ENCODE peak calls at places on chromosomes 4 and X, in nine cellular contexts. O, A, S, I, L, Z, J, V and C are unnamed samples.

GRCh38 chr4:148017801-148018200 is 285.9 kb downstream of the ARHGAP10 start:
- DNase-seq in O (no peak), Z (no peak), I (no peak), S (no peak), A (no peak), J (peak; percentile 21), L (no peak), V (no peak), C (no peak)

GRCh38 chr4:6538586-6538985 is 36.4 kb upstream of the MAN2B2 start:
- DNase-seq in I (no peak), L (no peak), O (no peak), Z (no peak), S (no peak), A (no peak), J (no peak), V (no peak), C (no peak)

GRCh38 chr4:4673070-4673469 is 131.2 kb upstream of the STX18 start:
- DNase-seq in V (peak; percentile 44), A (peak; percentile 56), O (peak; percentile 99), L (peak; percentile 83), Z (no peak), J (peak; percentile 34), S (peak; percentile 56), I (peak; percentile 36), C (no peak)

GRCh38 chrX:93985621-93986020 is 311.6 kb downstream of the FAM133A start:
- DNase-seq in O (no peak), S (no peak), J (no peak), L (no peak), I (no peak), V (no peak), A (no peak), Z (peak; percentile 32), C (no peak)

GRCh38 chr4:183312841-183313240 is 7.2 kb downstream of the CLDN22 start:
- DNase-seq in J (no peak), O (no peak), L (no peak), Z (no peak), A (no peak), I (no peak), S (no peak), V (no peak), C (no peak)

GRCh38 chr4:165537028-165537648 is 158.3 kb downstream of the CPE start:
- DNase-seq in J (peak; percentile 12), O (no peak), I (peak; percentile 53), A (peak; percentile 65), V (peak; percentile 32), S (peak; percentile 79), L (peak; percentile 27), Z (peak; percentile 37), C (no peak)

GRCh38 chr4:128601992-128602695 is 207.4 kb upstream of the JADE1 start:
- DNase-seq in J (peak; percentile 53), I (peak; percentile 74), V (no peak), Z (no peak), S (no peak), A (peak; percentile 56), L (no peak), O (no peak), C (no peak)

GRCh38 chr4:119490335-119490734 is 138.3 kb downstream of the PDE5A start:
- DNase-seq in A (peak; percentile 66), L (no peak), Z (no peak), S (peak; percentile 53), J (no peak), O (peak; percentile 63), I (peak; percentile 45), V (no peak), C (no peak)

GRCh38 chr4:142396279-142396678 is 449.8 kb downstream of the INPP4B start:
- DNase-seq in J (peak; percentile 62), I (peak; percentile 37), L (no peak), O (no peak), S (no peak), Z (peak; percentile 73), V (no peak), A (peak; percentile 33), C (no peak)

GRCh38 chr4:7276538-7276937 is 84.2 kb downstream of the SORCS2 start:
- DNase-seq in A (no peak), Z (no peak), V (no peak), I (no peak), L (no peak), J (no peak), S (no peak), O (no peak), C (no peak)

GRCh38 chr4:1540601-1541375 is 134.5 kb upstream of the NKX1-1 start:
- DNase-seq in L (no peak), V (no peak), S (no peak), A (no peak), Z (no peak), J (no peak), I (no peak), O (no peak), C (no peak)

GRCh38 chrX:130340271-130340670 is 552 bp downstream of the SLC25A14 start:
- DNase-seq in V (no peak), S (no peak), A (no peak), J (no peak), I (peak; percentile 0), O (no peak), Z (no peak), L (no peak), C (no peak)

GRCh38 chr4:44186850-44187246 is 261.8 kb downstream of the KCTD8 start:
- DNase-seq in A (no peak), Z (no peak), J (peak; percentile 7), O (no peak), I (no peak), V (no peak), S (no peak), L (no peak), C (no peak)

GRCh38 chr4:109701566-109702399 is 1.5 kb downstream of the CASP6 start:
- DNase-seq in Z (peak; percentile 9), V (no peak), I (peak; percentile 1), L (no peak), O (peak; percentile 73), A (peak; percentile 7), J (no peak), S (peak; percentile 57), C (no peak)

GRCh38 chr4:37324526-37324925 is 80.0 kb downstream of the NWD2 start:
- DNase-seq in I (no peak), J (no peak), O (no peak), L (no peak), V (no peak), A (no peak), S (no peak), Z (no peak), C (no peak)

GRCh38 chr4:19473569-19473968 is 778.1 kb upstream of the SLIT2 start:
- DNase-seq in O (no peak), A (peak; percentile 13), S (no peak), J (no peak), L (no peak), Z (no peak), V (no peak), I (no peak), C (no peak)

GRCh38 chr4:123546123-123546654 is 149.6 kb downstream of the SPRY1 start:
- DNase-seq in I (no peak), A (no peak), J (no peak), L (no peak), V (peak; percentile 25), S (no peak), Z (no peak), O (no peak), C (no peak)
- H3K9ac ChIP-seq in I (no peak overlapping the region), A (no peak overlapping the region), J (no peak overlapping the region), L (no peak overlapping the region), V (no peak overlapping the region), S (no peak overlapping the region), Z (no peak overlapping the region), O (no peak overlapping the region), C (no peak overlapping the region)

DNA sequence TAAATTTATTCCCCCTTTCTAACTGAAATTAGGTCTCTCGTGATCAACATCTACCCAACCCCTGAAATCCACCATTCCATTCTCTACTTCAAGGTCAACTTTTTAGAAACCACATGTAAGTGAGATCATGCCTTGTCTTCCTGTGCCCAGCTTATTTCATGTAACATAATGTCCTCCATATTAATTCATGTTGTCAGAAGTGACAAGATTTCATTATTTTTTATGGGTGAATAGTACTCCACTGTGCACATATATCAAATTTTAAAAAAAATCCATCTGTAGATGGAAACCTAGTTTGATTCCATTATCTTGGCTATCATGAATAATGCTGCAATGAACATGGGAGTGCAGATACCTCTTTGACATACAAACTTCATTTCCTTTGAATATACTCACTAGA is 1.5 kb downstream of the PPID start:
- DNase-seq in S (no peak), V (no peak), J (no peak), I (no peak), Z (no peak), L (no peak), O (no peak), A (no peak), C (no peak)
- H3K9ac ChIP-seq in S (peak overlapping the region; percentile 95), V (no peak overlapping the region), J (no peak overlapping the region), I (peak overlapping the region; percentile 95), Z (no peak overlapping the region), L (no peak overlapping the region), O (peak overlapping the region; percentile 87), A (no peak overlapping the region), C (no peak overlapping the region)

DNA sequence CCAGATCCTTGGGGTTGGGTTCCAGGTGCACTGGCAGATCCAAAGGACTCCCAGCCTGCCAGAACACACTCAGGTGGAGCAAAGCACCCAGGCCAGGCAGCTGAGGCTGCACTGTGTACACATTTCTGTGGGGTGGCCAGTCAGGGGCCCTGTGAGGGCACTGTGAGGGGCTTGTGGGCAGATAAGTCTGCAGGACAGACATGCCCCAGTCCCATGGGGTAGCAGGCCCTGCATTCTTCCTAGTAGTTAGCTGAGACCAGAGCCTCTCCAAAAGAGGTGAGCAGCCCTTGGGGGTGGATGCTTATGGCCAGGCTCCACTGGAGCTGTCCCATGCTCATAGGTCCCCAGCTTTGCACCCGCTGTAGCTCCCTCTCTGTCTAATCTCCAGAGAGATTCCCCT is 7.6 kb downstream of the ETDB start:
- DNase-seq in A (no peak), S (no peak), I (no peak), Z (no peak), O (no peak), V (no peak), J (no peak), L (no peak), C (no peak)
- H3K9ac ChIP-seq in A (no peak overlapping the region), S (no peak overlapping the region), I (no peak overlapping the region), Z (no peak overlapping the region), O (no peak overlapping the region), V (no peak overlapping the region), J (no peak overlapping the region), L (no peak overlapping the region), C (no peak overlapping the region)

GRCh38 chr4:94451669-94452475 is at the start of gene PDLIM5:
- DNase-seq in L (peak; percentile 80), A (peak; percentile 86), Z (peak; percentile 96), V (peak; percentile 98), J (peak; percentile 73), O (peak; percentile 98), S (peak; percentile 97), I (peak; percentile 91), C (peak; percentile 66)

GRCh38 chr4:94452476-94453300 is 946 bp downstream of the PDLIM5 start:
- DNase-seq in I (peak; percentile 88), Z (peak; percentile 83), V (peak; percentile 54), A (peak; percentile 90), O (peak; percentile 89), J (peak; percentile 82), S (peak; percentile 70), L (peak; percentile 40), C (no peak)

GRCh38 chr4:94454405-94454804 is 2.7 kb downstream of the PDLIM5 start:
- DNase-seq in L (no peak), Z (peak; percentile 62), I (peak; percentile 45), O (no peak), A (no peak), V (no peak), S (no peak), J (no peak), C (no peak)

GRCh38 chr4:94455081-94455480 is 3.3 kb downstream of the PDLIM5 start:
- DNase-seq in L (no peak), A (peak; percentile 86), O (no peak), J (peak; percentile 80), I (peak; percentile 80), V (no peak), Z (peak; percentile 78), S (no peak), C (no peak)

GRCh38 chr4:94453534-94453963 is 1.8 kb downstream of the PDLIM5 start:
- DNase-seq in V (no peak), A (no peak), L (no peak), O (no peak), Z (no peak), J (no peak), I (peak; percentile 52), S (peak; percentile 46), C (no peak)
- H3K9ac ChIP-seq in V (peak overlapping the region; percentile 85), A (peak overlapping the region; percentile 1), L (no peak overlapping the region), O (peak overlapping the region; percentile 80), Z (peak overlapping the region; percentile 95), J (peak overlapping the region; percentile 97), I (peak overlapping the region; percentile 98), S (peak overlapping the region; percentile 84), C (peak overlapping the region; percentile 89)